ENCODE peak calls at places on chromosomes 16 and 17, in nine cellular contexts. A, D, J, V, H, M, P, X and T are unnamed samples.

GRCh38 chr16:9058211-9058610 is 33.2 kb upstream of the HAPSTR1 start:
- DNase-seq in J (no peak), V (no peak), A (no peak), D (no peak), H (no peak), P (no peak), M (no peak), X (no peak), T (no peak)

GRCh38 chr17:1762233-1762905 is 509 bp downstream of the SERPINF1 start:
- DNase-seq in J (no peak), H (no peak), M (no peak), A (no peak), X (peak; percentile 77), D (peak; percentile 55), P (no peak), V (no peak), T (no peak)

GRCh38 chr16:83402969-83403368 is 404.8 kb upstream of the HSBP1 start:
- DNase-seq in V (no peak), P (no peak), J (no peak), M (no peak), X (no peak), D (no peak), A (peak; percentile 76), H (no peak), T (no peak)

GRCh38 chr17:59756236-59756818 is 48.9 kb downstream of the VMP1 start:
- DNase-seq in A (peak; percentile 88), P (no peak), X (no peak), H (no peak), M (no peak), D (no peak), J (peak; percentile 96), V (no peak), T (no peak)

GRCh38 chr17:67500261-67500660 is 123.2 kb downstream of the PITPNC1 start:
- DNase-seq in H (no peak), V (no peak), P (no peak), D (no peak), X (peak; percentile 9), A (peak; percentile 21), M (no peak), J (peak; percentile 52), T (no peak)

GRCh38 chr17:21370430-21370829 is 5.7 kb upstream of the KCNJ12 start:
- DNase-seq in V (no peak), A (no peak), D (no peak), P (no peak), J (no peak), M (no peak), X (peak; percentile 89), H (no peak), T (no peak)

GRCh38 chr17:2707721-2708584 is 3.6 kb downstream of the CLUH start:
- DNase-seq in V (no peak), J (no peak), A (peak; percentile 34), P (no peak), D (peak; percentile 44), X (peak; percentile 94), M (no peak), H (no peak), T (no peak)

GRCh38 chr16:1972490-1972877 is 631 bp downstream of the TBL3 start:
- DNase-seq in V (no peak), X (no peak), J (no peak), A (no peak), H (no peak), D (no peak), M (no peak), P (no peak), T (no peak)

GRCh38 chr16:67393790-67394270 is 532 bp upstream of the TPPP3 start:
- DNase-seq in M (no peak), A (no peak), D (no peak), P (no peak), V (no peak), H (no peak), J (no peak), X (no peak), T (no peak)

GRCh38 chr17:45953561-45953960 is 45.5 kb upstream of the STH start:
- DNase-seq in P (no peak), H (no peak), J (peak; percentile 36), V (no peak), X (no peak), A (no peak), D (no peak), M (no peak), T (no peak)

GRCh38 chr16:81723098-81723723 is 55.9 kb upstream of the PLCG2 start:
- DNase-seq in M (no peak), P (peak; percentile 72), H (peak; percentile 57), J (peak; percentile 89), X (no peak), A (peak; percentile 81), D (no peak), V (peak; percentile 81), T (peak; percentile 23)

GRCh38 chr17:28725166-28725659 is 820 bp downstream of the TLCD1 start:
- DNase-seq in H (no peak), V (peak; percentile 86), X (no peak), P (peak; percentile 44), D (no peak), A (peak; percentile 75), J (peak; percentile 30), M (peak; percentile 79), T (no peak)

GRCh38 chr16:50467943-50468748 is 80.0 kb upstream of the NKD1 start:
- DNase-seq in D (no peak), P (no peak), H (no peak), M (no peak), X (peak; percentile 87), J (no peak), A (no peak), V (peak; percentile 91), T (no peak)

GRCh38 chr17:57665696-57666095 is 79.4 kb downstream of the CCDC182 start:
- DNase-seq in V (no peak), D (peak; percentile 6), H (no peak), M (no peak), X (peak; percentile 62), A (no peak), P (no peak), J (no peak), T (no peak)

GRCh38 chr16:78985736-78986605 is 614.6 kb downstream of the MAF start:
- DNase-seq in P (no peak), X (no peak), M (no peak), A (no peak), H (no peak), D (no peak), J (no peak), V (no peak), T (no peak)

GRCh38 chr17:18252160-18252559 is 6.4 kb downstream of the FLII start:
- DNase-seq in D (no peak), J (no peak), P (no peak), X (no peak), M (no peak), A (no peak), H (no peak), V (no peak), T (no peak)

GRCh38 chr16:19062706-19063105 is 4.7 kb upstream of the COQ7 start:
- DNase-seq in M (no peak), X (no peak), D (no peak), A (no peak), J (no peak), H (no peak), V (no peak), P (no peak), T (no peak)

GRCh38 chr17:10646393-10646990 is 10.6 kb downstream of the MYH3 start:
- DNase-seq in A (peak; percentile 70), D (peak; percentile 74), P (peak; percentile 74), H (peak; percentile 73), V (peak; percentile 30), M (peak; percentile 90), J (peak; percentile 53), X (peak; percentile 95), T (peak; percentile 58)

GRCh38 chr17:81394831-81395599 is at the start of gene BAHCC1:
- DNase-seq in H (peak; percentile 79), J (peak; percentile 100), V (peak; percentile 99), P (peak; percentile 100), M (peak; percentile 98), D (peak; percentile 100), A (peak; percentile 100), X (peak; percentile 100), T (peak; percentile 73)

GRCh38 chr16:67562526-67562917 is at the start of gene CTCF:
- DNase-seq in X (no peak), M (no peak), A (peak; percentile 86), V (peak; percentile 61), P (peak; percentile 80), H (peak; percentile 66), J (peak; percentile 73), D (peak; percentile 86), T (no peak)

GRCh38 chr16:6634151-6634550 is 698.5 kb upstream of the RBFOX1 start:
- DNase-seq in P (no peak), X (no peak), J (no peak), M (no peak), D (no peak), H (no peak), A (no peak), V (no peak), T (no peak)

GRCh38 chr16:83574388-83574787 is 233.4 kb upstream of the HSBP1 start:
- DNase-seq in D (no peak), P (no peak), H (no peak), M (no peak), X (peak; percentile 77), A (peak; percentile 88), V (no peak), J (peak; percentile 1), T (no peak)

GRCh38 chr16:57381791-57382534 is 9.7 kb downstream of the CX3CL1 start:
- DNase-seq in H (no peak), D (no peak), V (no peak), A (no peak), P (no peak), X (no peak), J (no peak), M (no peak), T (no peak)

GRCh38 chr17:80943346-80944145 is 48.1 kb upstream of the CHMP6 start:
- DNase-seq in J (no peak), H (no peak), P (no peak), X (no peak), D (peak; percentile 14), V (no peak), M (no peak), A (no peak), T (no peak)

GRCh38 chr16:49713770-49714169 is 142.1 kb downstream of the ZNF423 start:
- DNase-seq in X (peak; percentile 62), J (no peak), P (no peak), D (no peak), H (no peak), V (no peak), M (no peak), A (no peak), T (no peak)

GRCh38 chr16:67177743-67178699 is 5.7 kb downstream of the MATCAP1 start:
- DNase-seq in V (peak; percentile 85), A (peak; percentile 46), D (peak; percentile 54), M (peak; percentile 75), H (no peak), X (peak; percentile 97), P (peak; percentile 86), J (peak; percentile 86), T (peak; percentile 51)

GRCh38 chr16:11583171-11583570 is 3.5 kb downstream of the LITAF start:
- DNase-seq in D (peak; percentile 74), P (no peak), J (no peak), A (peak; percentile 53), X (no peak), H (no peak), M (no peak), V (no peak), T (no peak)

GRCh38 chr17:73650617-73651200 is 6.5 kb upstream of the SDK2 start:
- DNase-seq in A (no peak), M (no peak), J (no peak), X (no peak), V (no peak), D (no peak), H (no peak), P (peak; percentile 79), T (no peak)

GRCh38 chr17:73492125-73492801 is 152.0 kb downstream of the SDK2 start:
- DNase-seq in P (no peak), J (no peak), H (no peak), D (no peak), M (no peak), X (peak; percentile 82), V (peak; percentile 49), A (no peak), T (no peak)

GRCh38 chr16:24013733-24014645 is 178.2 kb downstream of the PRKCB start:
- DNase-seq in A (no peak), H (peak; percentile 35), X (no peak), D (no peak), P (peak; percentile 44), J (no peak), M (peak; percentile 67), V (no peak), T (peak; percentile 47)

GRCh38 chr16:81447383-81448101 is 2.9 kb downstream of the CMIP start:
- DNase-seq in X (peak; percentile 76), D (no peak), J (peak; percentile 44), P (peak; percentile 66), H (no peak), V (no peak), A (no peak), M (no peak), T (no peak)